ENCODE peak calls at places on chromosomes 7 and 10, in five cellular contexts. H is GM23338, A is suprapubic skin, B is GM12892, P is spleen. C is an unnamed sample.

GRCh38 chr7:119720541-119720940 is 552.4 kb upstream of the KCND2 start:
- DNase-seq in H (no peak), P (no peak), A (no peak), B (no peak), C (no peak)

GRCh38 chr7:99953649-99954048 is 22.2 kb downstream of the AZGP1 start:
- DNase-seq in A (no peak), P (no peak), B (no peak), H (no peak), C (no peak)

GRCh38 chr7:95028683-95029082 is 121.3 kb downstream of the PPP1R9A start:
- DNase-seq in A (no peak), B (no peak), P (no peak), H (no peak), C (no peak)

GRCh38 chr7:77765906-77766800 is 32.1 kb downstream of the TMEM60 start:
- DNase-seq in P (no peak), A (no peak), B (no peak), H (peak), C (no peak)

GRCh38 chr10:89471110-89471814 is 56.9 kb downstream of the IFIT5 start:
- DNase-seq in P (no peak), H (no peak), B (no peak), A (no peak), C (no peak)

GRCh38 chr10:35372329-35372728 is 36.0 kb downstream of the CCNY start:
- DNase-seq in B (no peak), A (no peak), P (no peak), H (no peak), C (no peak)

GRCh38 chr10:13046861-13047528 is 45.5 kb upstream of the CCDC3 start:
- DNase-seq in H (peak), A (no peak), B (no peak), P (no peak), C (no peak)

GRCh38 chr10:98186681-98187080 is 52.2 kb downstream of the R3HCC1L start:
- DNase-seq in B (no peak), H (no peak), P (no peak), A (no peak), C (no peak)

GRCh38 chr10:111522551-111522950 is 445.7 kb downstream of the ADRA2A start:
- DNase-seq in P (no peak), B (no peak), H (no peak), A (no peak), C (no peak)

GRCh38 chr10:22230331-22230833 is 12.6 kb upstream of the EBLN1 start:
- DNase-seq in A (no peak), P (no peak), B (no peak), H (peak), C (no peak)

GRCh38 chr10:109895095-109895818 is 28.1 kb downstream of the XPNPEP1 start:
- DNase-seq in P (no peak), A (no peak), B (no peak), H (no peak), C (peak)

GRCh38 chr10:35875281-35875680 is 233.2 kb upstream of the FZD8 start:
- DNase-seq in P (no peak), A (no peak), H (peak), B (no peak), C (no peak)

GRCh38 chr10:45470098-45471012 is 96.3 kb downstream of the ALOX5 start:
- DNase-seq in H (peak), P (peak), B (no peak), A (no peak), C (no peak)

GRCh38 chr10:56341612-56342011 is 19.4 kb downstream of the ZWINT start:
- DNase-seq in H (no peak), P (no peak), B (no peak), A (no peak), C (no peak)

GRCh38 chr7:22884911-22885823 is 62.5 kb upstream of the TOMM7 start:
- DNase-seq in B (no peak), P (no peak), H (no peak), A (no peak), C (no peak)

GRCh38 chr10:662686-663465 is 26.6 kb downstream of the DIP2C start:
- DNase-seq in A (no peak), P (no peak), H (no peak), B (no peak), C (no peak)

GRCh38 chr10:131825150-131825907 is 75.5 kb upstream of the PPP2R2D start:
- DNase-seq in H (no peak), A (peak), P (peak), B (no peak), C (no peak)

GRCh38 chr7:2129376-2130375 is 103.1 kb downstream of the MAD1L1 start:
- DNase-seq in P (no peak), B (no peak), H (no peak), A (no peak), C (no peak)

GRCh38 chr10:119113805-119114732 is 10.2 kb downstream of the DENND10 start:
- DNase-seq in P (no peak), A (no peak), H (no peak), B (no peak), C (no peak)

GRCh38 chr10:17756557-17757208 is 4.7 kb downstream of the TMEM236 start:
- DNase-seq in A (no peak), B (peak), P (no peak), H (no peak), C (peak)

GRCh38 chr7:128459394-128459878 is 3.8 kb downstream of the HILPDA start:
- DNase-seq in P (no peak), B (no peak), A (no peak), H (peak), C (peak)

GRCh38 chr10:116769791-116770190 is 27.4 kb upstream of the HSPA12A start:
- DNase-seq in A (peak), B (no peak), H (no peak), P (no peak), C (no peak)

GRCh38 chr7:311796-312195 is 21.8 kb downstream of the FOXL3 start:
- DNase-seq in B (no peak), P (peak), A (no peak), H (no peak), C (no peak)

GRCh38 chr7:62361-63116 is 129.8 kb upstream of the FAM20C start:
- DNase-seq in A (peak), B (no peak), P (peak), H (no peak), C (no peak)

GRCh38 chr10:95423327-95424005 is 132.7 kb upstream of the PDLIM1 start:
- DNase-seq in P (no peak), A (no peak), H (no peak), B (no peak), C (no peak)

GRCh38 chr7:128121731-128122576 is 90.7 kb upstream of the LRRC4 start:
- DNase-seq in P (peak), B (no peak), A (no peak), H (peak), C (no peak)

GRCh38 chr7:33089142-33089541 is 20.1 kb downstream of the RP9 start:
- DNase-seq in P (no peak), A (no peak), H (no peak), B (no peak), C (no peak)

GRCh38 chr10:57905866-57906265 is 361.8 kb downstream of the IPMK start:
- DNase-seq in H (no peak), A (no peak), B (no peak), P (no peak), C (no peak)

GRCh38 chr10:119517235-119518141 is 25.0 kb downstream of the RGS10 start:
- DNase-seq in B (peak), H (no peak), A (no peak), P (peak), C (peak)

DNA sequence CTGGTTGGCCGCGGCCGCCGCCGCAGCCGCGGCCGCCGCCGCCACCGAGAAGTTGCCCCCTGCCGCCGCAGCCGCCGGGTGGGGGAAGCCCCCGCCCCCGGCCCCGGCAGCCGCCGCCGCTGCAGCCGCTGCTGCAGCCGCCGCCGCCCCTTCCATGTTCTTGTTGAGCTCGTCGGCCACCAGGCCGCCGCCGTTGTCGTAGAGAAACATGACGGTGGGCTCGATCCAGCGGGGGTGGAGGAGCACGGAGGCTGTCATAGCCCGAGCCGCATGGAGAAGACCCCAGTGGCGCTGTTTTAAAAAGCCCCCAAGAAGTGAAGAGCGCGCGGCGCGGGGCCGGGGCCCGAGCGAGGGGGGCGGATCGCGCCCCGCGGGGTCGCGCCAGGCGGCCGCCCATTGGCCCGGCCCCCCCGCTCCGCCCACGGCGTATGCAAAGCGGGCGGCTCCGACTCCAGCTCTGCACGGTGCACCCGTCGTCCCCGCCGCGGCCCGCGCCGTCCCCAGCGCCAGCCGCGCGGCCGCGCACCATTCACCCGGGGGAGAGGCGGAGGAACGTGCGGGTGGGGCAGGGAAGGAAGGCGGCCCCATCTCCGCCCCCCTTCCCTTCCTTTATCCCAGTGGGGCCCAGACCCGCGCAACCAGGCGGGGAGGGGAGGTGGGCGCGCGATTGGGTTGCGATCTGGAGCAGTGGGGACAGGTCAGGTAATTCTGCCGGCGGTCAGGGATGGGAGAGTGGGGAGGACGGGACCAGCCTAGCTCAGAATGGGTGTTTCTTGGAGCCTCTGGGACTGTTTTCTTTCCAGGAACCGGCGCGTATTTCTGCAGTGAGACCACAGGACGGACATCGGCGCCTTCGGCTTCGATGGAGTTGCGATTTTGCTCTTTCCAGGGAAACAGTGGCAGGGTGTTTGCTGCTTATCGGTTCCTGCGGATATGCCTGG is at the start of gene HOXA13:
- DNase-seq in H (peak), A (peak), P (peak), B (no peak), C (no peak)
- TF ChIP-seq POLR2AphosphoS5 in H (no peak), A (no peak), P (peak), B (no peak), C (no peak)

GRCh38 chr10:14583252-14583651 is 191.4 kb downstream of the FAM107B start:
- DNase-seq in P (peak), B (peak), H (no peak), A (no peak), C (peak)

GRCh38 chr10:14583967-14584366 is 190.7 kb downstream of the FAM107B start:
- DNase-seq in A (no peak), P (no peak), H (no peak), B (no peak), C (no peak)

GRCh38 chr10:14586901-14587300 is 187.8 kb downstream of the FAM107B start:
- DNase-seq in H (no peak), B (no peak), A (no peak), P (no peak), C (peak)

GRCh38 chr10:14585287-14586193 is 189.2 kb downstream of the FAM107B start:
- DNase-seq in P (no peak), H (peak), B (no peak), A (no peak), C (peak)

GRCh38 chr10:14584643-14585042 is 190.1 kb downstream of the FAM107B start:
- DNase-seq in B (no peak), A (no peak), P (no peak), H (peak), C (peak)
- TF ChIP-seq POLR2AphosphoS5 in B (peak), A (no peak), P (no peak), H (no peak), C (no peak)

GRCh38 chr7:7438851-7439250 is 96.8 kb downstream of the COL28A1 start:
- DNase-seq in A (no peak), B (no peak), H (no peak), P (no peak), C (no peak)
- TF ChIP-seq POLR2AphosphoS5 in A (no peak), B (no peak), H (no peak), P (no peak), C (no peak)

GRCh38 chr7:75624134-75624832 is 114.5 kb downstream of the HIP1 start:
- DNase-seq in H (no peak), B (no peak), P (peak), A (no peak), C (peak)
- TF ChIP-seq POLR2AphosphoS5 in H (no peak), B (no peak), P (peak), A (no peak), C (no peak)

GRCh38 chr10:32983333-32983909 is 25.4 kb upstream of the ITGB1 start:
- DNase-seq in P (no peak), B (no peak), A (no peak), H (no peak), C (no peak)
- TF ChIP-seq POLR2AphosphoS5 in P (no peak), B (no peak), A (no peak), H (no peak), C (no peak)

GRCh38 chr7:105689093-105689819 is 108.0 kb upstream of the EFCAB10 start:
- DNase-seq in H (peak), A (no peak), B (no peak), P (no peak), C (no peak)

GRCh38 chr7:105691029-105691691 is 109.9 kb upstream of the EFCAB10 start:
- DNase-seq in B (peak), H (no peak), P (no peak), A (no peak), C (no peak)

GRCh38 chr7:105688617-105689016 is 107.3 kb upstream of the EFCAB10 start:
- DNase-seq in H (no peak), A (no peak), B (no peak), P (no peak), C (no peak)

GRCh38 chr7:105691692-105692564 is 110.6 kb upstream of the EFCAB10 start:
- DNase-seq in B (no peak), P (peak), H (peak), A (peak), C (peak)

GRCh38 chr7:105690286-105690915 is 109.1 kb upstream of the EFCAB10 start:
- DNase-seq in A (no peak), P (no peak), B (no peak), H (peak), C (no peak)
- TF ChIP-seq POLR2AphosphoS5 in A (no peak), P (no peak), B (no peak), H (peak), C (no peak)

GRCh38 chr7:131090866-131091692 is 236.6 kb upstream of the MKLN1 start:
- DNase-seq in P (no peak), H (peak), B (no peak), A (no peak), C (no peak)

GRCh38 chr7:131090188-131090587 is 237.5 kb upstream of the MKLN1 start:
- DNase-seq in H (no peak), A (no peak), P (no peak), B (no peak), C (no peak)

GRCh38 chr7:131083781-131084180 is 243.9 kb upstream of the MKLN1 start:
- DNase-seq in H (no peak), P (no peak), B (no peak), A (no peak), C (no peak)

GRCh38 chr7:131087756-131088658 is 239.7 kb upstream of the MKLN1 start:
- DNase-seq in B (no peak), H (peak), P (no peak), A (no peak), C (no peak)
- TF ChIP-seq POLR2AphosphoS5 in B (no peak), H (no peak), P (no peak), A (no peak), C (no peak)

C was measured in stomach.